ENCODE peak calls at places on chromosome 13, in ten cellular contexts. X is trophoblast cell; F is activated T-helper 1 cell treated with anti-CD3 and anti-CD28 coated beads, Interleukin-12 subunit alpha, Interleukin-12 subunit beta, Interleukin-2, Interleukin-4 antibody, amounts not matched to agents 30 ng/mL and 10 ng/mL and 1 ng/mL, durations not matched to agents 14 hours and 24 hours and 36 hours; M is Peyer's patch; Q is SW480; V is stimulated activated CD4-positive, alpha-beta T cell treated with anti-CD3 and anti-CD28 coated beads, Interleukin-4, amount 100 ng/mL, for 24 hours; U is cardiac fibroblast; T is KBM-7; A is NCI-H1105; G is B cell. O is an unnamed sample.

GRCh38 chr13:112994084-112994780 is 25.2 kb downstream of the MCF2L start:
- DNase-seq in X (no peak), F (no peak), M (peak), Q (peak), V (no peak), U (no peak), T (no peak), A (no peak), G (no peak), O (no peak)

GRCh38 chr13:40149611-40150283 is 494.3 kb downstream of the COG6 start:
- DNase-seq in X (no peak), F (no peak), M (no peak), Q (no peak), V (peak), U (peak), T (no peak), A (no peak), G (no peak), O (no peak)

GRCh38 chr13:80498433-80498832 is 157.5 kb upstream of the SPRY2 start:
- DNase-seq in X (no peak), F (no peak), M (no peak), Q (no peak), V (no peak), U (no peak), T (no peak), A (no peak), G (no peak), O (no peak)

GRCh38 chr13:38950987-38951386 is 39.6 kb downstream of the STOML3 start:
- DNase-seq in X (no peak), F (no peak), M (no peak), Q (no peak), V (no peak), U (no peak), T (no peak), A (no peak), G (no peak), O (no peak)

GRCh38 chr13:44795176-44795575 is 194.1 kb downstream of the NUFIP1 start:
- DNase-seq in X (no peak), F (no peak), M (no peak), Q (no peak), V (no peak), U (peak), T (no peak), A (no peak), G (no peak), O (no peak)

GRCh38 chr13:93771229-93771628 is 544.6 kb downstream of the GPC6 start:
- DNase-seq in X (no peak), F (no peak), M (no peak), Q (no peak), V (no peak), U (no peak), T (no peak), A (no peak), G (no peak), O (no peak)

GRCh38 chr13:96527497-96527896 is 437.6 kb downstream of the HS6ST3 start:
- DNase-seq in X (no peak), F (no peak), M (no peak), Q (no peak), V (no peak), U (no peak), T (no peak), A (no peak), G (no peak), O (no peak)

GRCh38 chr13:80259159-80259558 is 81.8 kb downstream of the SPRY2 start:
- DNase-seq in X (no peak), F (no peak), M (peak), Q (no peak), V (no peak), U (no peak), T (no peak), A (no peak), G (no peak), O (no peak)

GRCh38 chr13:49443327-49443688 is 556 bp downstream of the CAB39L start:
- DNase-seq in X (no peak), F (no peak), M (no peak), Q (peak), V (no peak), U (peak), T (no peak), A (no peak), G (no peak), O (no peak)

GRCh38 chr13:100491164-100491847 is 97.3 kb downstream of the GGACT start:
- DNase-seq in X (no peak), F (no peak), M (no peak), Q (no peak), V (no peak), U (peak), T (no peak), A (no peak), G (no peak), O (no peak)

GRCh38 chr13:27043013-27043412 is 128.6 kb downstream of the USP12 start:
- DNase-seq in X (peak), F (no peak), M (no peak), Q (peak), V (no peak), U (peak), T (peak), A (no peak), G (no peak), O (peak)

GRCh38 chr13:98797456-98797855 is 45.0 kb upstream of the SLC15A1 start:
- DNase-seq in X (no peak), F (no peak), M (no peak), Q (no peak), V (no peak), U (no peak), T (peak), A (no peak), G (no peak), O (no peak)

GRCh38 chr13:75489502-75490263 is 7.7 kb upstream of the TBC1D4 start:
- DNase-seq in X (peak), F (no peak), M (no peak), Q (peak), V (peak), U (peak), T (peak), A (no peak), G (no peak), O (no peak)